ENCODE peak calls at places on chromosomes 5 and 9, in five cellular contexts. C, G, T, N and B are unnamed samples.

GRCh38 chr9:20209421-20210340 is 412.6 kb downstream of the MLLT3 start:
- DNase-seq in C (no peak), G (no peak), T (no peak), N (no peak), B (no peak)

GRCh38 chr9:119722384-119722783 is 353.1 kb upstream of the BRINP1 start:
- DNase-seq in C (no peak), G (no peak), T (no peak), N (no peak), B (no peak)

GRCh38 chr5:178547052-178547666 is 43.0 kb downstream of the COL23A1 start:
- DNase-seq in C (no peak), G (no peak), T (no peak), N (no peak), B (no peak)

GRCh38 chr9:83330207-83331196 is 207.7 kb downstream of the FRMD3 start:
- DNase-seq in C (no peak), G (no peak), T (no peak), N (no peak), B (no peak)

GRCh38 chr9:37290881-37291485 is 131.5 kb upstream of the GRHPR start:
- DNase-seq in C (no peak), G (no peak), T (no peak), N (no peak), B (no peak)

GRCh38 chr5:103620851-103621547 is 58.4 kb upstream of the NUDT12 start:
- DNase-seq in C (no peak), G (no peak), T (no peak), N (no peak), B (no peak)

GRCh38 chr5:15502208-15502607 is 2.2 kb downstream of the FBXL7 start:
- DNase-seq in C (no peak), G (no peak), T (no peak), N (no peak), B (no peak)

GRCh38 chr9:27732494-27732893 is 159.2 kb upstream of the C9orf72 start:
- DNase-seq in C (no peak), G (no peak), T (no peak), N (no peak), B (no peak)

GRCh38 chr5:56516034-56516433 is 282.9 kb upstream of the ANKRD55 start:
- DNase-seq in C (no peak), G (no peak), T (no peak), N (no peak), B (no peak)

GRCh38 chr5:83354958-83355357 is 116.6 kb upstream of the VCAN start:
- DNase-seq in C (no peak), G (no peak), T (no peak), N (no peak), B (peak)

GRCh38 chr9:122131401-122131921 is 28.1 kb downstream of the NDUFA8 start:
- DNase-seq in C (no peak), G (no peak), T (no peak), N (no peak), B (peak)

GRCh38 chr5:88279584-88279983 is 10.9 kb upstream of the TMEM161B start:
- DNase-seq in C (no peak), G (no peak), T (no peak), N (no peak), B (no peak)

GRCh38 chr5:84779206-84779605 is 394.5 kb upstream of the EDIL3 start:
- DNase-seq in C (no peak), G (no peak), T (no peak), N (no peak), B (no peak)

GRCh38 chr5:150562832-150563231 is 54.9 kb downstream of the NDST1 start:
- DNase-seq in C (no peak), G (no peak), T (no peak), N (peak), B (no peak)

GRCh38 chr5:16467363-16468219 is 2.0 kb upstream of the ZNF622 start:
- DNase-seq in C (no peak), G (no peak), T (no peak), N (no peak), B (no peak)

GRCh38 chr5:98433673-98434072 is 339.8 kb upstream of the RGMB start:
- DNase-seq in C (no peak), G (no peak), T (no peak), N (no peak), B (no peak)

GRCh38 chr9:126112135-126112720 is 214.4 kb upstream of the MVB12B start:
- DNase-seq in C (no peak), G (no peak), T (no peak), N (no peak), B (no peak)

GRCh38 chr9:110141118-110141797 is 66.7 kb downstream of the C9orf152 start:
- DNase-seq in C (no peak), G (no peak), T (peak), N (peak), B (no peak)

GRCh38 chr5:93890657-93891056 is 149.3 kb upstream of the POU5F2 start:
- DNase-seq in C (no peak), G (no peak), T (no peak), N (no peak), B (no peak)

GRCh38 chr9:137273616-137274320 is 3.8 kb upstream of the TOR4A start:
- DNase-seq in C (no peak), G (no peak), T (no peak), N (no peak), B (no peak)

GRCh38 chr5:160473736-160474483 is 52.3 kb downstream of the PTTG1 start:
- DNase-seq in C (no peak), G (no peak), T (no peak), N (no peak), B (no peak)

GRCh38 chr5:180253036-180253824 is 38.7 kb downstream of the MAPK9 start:
- DNase-seq in C (no peak), G (no peak), T (no peak), N (no peak), B (no peak)

GRCh38 chr9:88746744-88747398 is 211.9 kb downstream of the NXNL2 start:
- DNase-seq in C (no peak), G (no peak), T (no peak), N (no peak), B (no peak)

GRCh38 chr5:161545701-161546462 is 643 bp downstream of the GABRB2 start:
- DNase-seq in C (no peak), G (no peak), T (no peak), N (no peak), B (no peak)

GRCh38 chr5:180178516-180179398 is 30.3 kb downstream of the RASGEF1C start:
- DNase-seq in C (no peak), G (no peak), T (no peak), N (no peak), B (no peak)

GRCh38 chr5:36651775-36652685 is 45.6 kb downstream of the SLC1A3 start:
- DNase-seq in C (no peak), G (no peak), T (no peak), N (no peak), B (no peak)

GRCh38 chr5:172778223-172778814 is 7.3 kb upstream of the DUSP1 start:
- DNase-seq in C (no peak), G (no peak), T (peak), N (peak), B (no peak)

GRCh38 chr9:34550016-34550680 is 27.4 kb upstream of the ENHO start:
- DNase-seq in C (no peak), G (no peak), T (no peak), N (no peak), B (no peak)

GRCh38 chr9:84669293-84670105 is at the start of gene NTRK2:
- DNase-seq in C (no peak), G (no peak), T (peak), N (peak), B (no peak)

GRCh38 chr5:53418409-53418808 is 62.0 kb upstream of the FST start:
- DNase-seq in C (no peak), G (no peak), T (no peak), N (no peak), B (no peak)

GRCh38 chr9:131776473-131776872 is 36.6 kb upstream of the RAPGEF1 start:
- DNase-seq in C (peak), G (no peak), T (no peak), N (peak), B (no peak)